ENCODE peak calls at places on chromosomes 3 and 15, in ten cellular contexts. A is activated naive CD4-positive, alpha-beta T cell treated with anti-CD3 and anti-CD28 coated beads, Interleukin-2, amount 50 U/mL, for 72 hours; J is heart right ventricle; Z is NCI-H2081 treated with DMSO at 0.1 percent for 48 hours; Q is amygdala; W is stimulated activated CD8-positive, alpha-beta memory T cell treated with anti-CD3 and anti-CD28 coated beads, Interleukin-15, amount 100 ng/mL, for 1 hour; R is CD8-positive, alpha-beta memory T cell; K is COR-L47; X is nephron progenitor cell; F is NCI-H446. V is an unnamed sample.

GRCh38 chr3:27544372-27544865 is 60.2 kb upstream of the SLC4A7 start:
- DNase-seq in A (no peak), J (no peak), Z (no peak), Q (no peak), W (no peak), R (no peak), K (no peak), X (no peak), F (no peak), V (no peak)

GRCh38 chr3:126377211-126377610 is 17.5 kb upstream of the CFAP100 start:
- DNase-seq in A (peak; percentile 30), J (no peak), Z (no peak), Q (no peak), W (no peak), R (no peak), K (no peak), X (no peak), F (no peak), V (no peak)

GRCh38 chr3:16658933-16659793 is 53.9 kb upstream of the DAZL start:
- DNase-seq in A (no peak), J (no peak), Z (no peak), Q (no peak), W (no peak), R (no peak), K (no peak), X (no peak), F (no peak), V (no peak)

GRCh38 chr3:6791161-6791560 is 69.8 kb upstream of the GRM7 start:
- DNase-seq in A (no peak), J (no peak), Z (no peak), Q (no peak), W (no peak), R (no peak), K (no peak), X (no peak), F (no peak), V (no peak)

GRCh38 chr3:54696313-54696712 is 231.5 kb downstream of the LRTM1 start:
- DNase-seq in A (no peak), J (no peak), Z (no peak), Q (no peak), W (no peak), R (no peak), K (no peak), X (no peak), F (no peak), V (no peak)

GRCh38 chr3:187130346-187131066 is 8.8 kb downstream of the RPL39L start:
- DNase-seq in A (peak; percentile 61), J (no peak), Z (no peak), Q (no peak), W (no peak), R (no peak), K (no peak), X (no peak), F (no peak), V (peak; percentile 57)

GRCh38 chr3:172530101-172530561 is 6.9 kb upstream of the TNFSF10 start:
- DNase-seq in A (no peak), J (no peak), Z (no peak), Q (no peak), W (no peak), R (no peak), K (no peak), X (no peak), F (no peak), V (peak; percentile 29)

GRCh38 chr3:58497074-58497473 is 5.2 kb downstream of the KCTD6 start:
- DNase-seq in A (no peak), J (no peak), Z (no peak), Q (no peak), W (no peak), R (no peak), K (no peak), X (no peak), F (peak; percentile 28), V (no peak)

GRCh38 chr3:43704697-43705096 is 14.0 kb downstream of the ABHD5 start:
- DNase-seq in A (no peak), J (no peak), Z (no peak), Q (no peak), W (no peak), R (no peak), K (no peak), X (no peak), F (peak; percentile 3), V (no peak)

GRCh38 chr3:29822051-29822450 is 541.2 kb downstream of the RBMS3 start:
- DNase-seq in A (no peak), J (no peak), Z (no peak), Q (no peak), W (no peak), R (no peak), K (no peak), X (no peak), F (no peak), V (no peak)

GRCh38 chr3:155859859-155860258 is 5.6 kb upstream of the SLC33A1 start:
- DNase-seq in A (no peak), J (no peak), Z (no peak), Q (no peak), W (no peak), R (no peak), K (peak; percentile 48), X (no peak), F (peak; percentile 23), V (no peak)

GRCh38 chr3:52752045-52752660 is 18.6 kb downstream of the NEK4 start:
- DNase-seq in A (no peak), J (no peak), Z (no peak), Q (no peak), W (no peak), R (no peak), K (no peak), X (no peak), F (no peak), V (no peak)

GRCh38 chr3:72329354-72329753 is 518.9 kb downstream of the SHQ1 start:
- DNase-seq in A (no peak), J (peak; percentile 33), Z (no peak), Q (peak; percentile 51), W (no peak), R (no peak), K (peak; percentile 64), X (no peak), F (no peak), V (no peak)

GRCh38 chr3:97691354-97691753 is 73.2 kb upstream of the ARL6 start:
- DNase-seq in A (no peak), J (no peak), Z (no peak), Q (no peak), W (no peak), R (no peak), K (no peak), X (no peak), F (no peak), V (no peak)

GRCh38 chr3:104596551-104596950 is 770.2 kb upstream of the ALCAM start:
- DNase-seq in A (no peak), J (no peak), Z (peak; percentile 64), Q (no peak), W (no peak), R (no peak), K (peak; percentile 89), X (peak; percentile 8), F (peak; percentile 53), V (no peak)

GRCh38 chr15:33742807-33743206 is 225.5 kb upstream of the CHRM5 start:
- DNase-seq in A (no peak), J (no peak), Z (no peak), Q (no peak), W (no peak), R (no peak), K (no peak), X (no peak), F (peak; percentile 74), V (no peak)

GRCh38 chr3:183584246-183584913 is 28.9 kb upstream of the KLHL6 start:
- DNase-seq in A (no peak), J (peak; percentile 41), Z (no peak), Q (no peak), W (no peak), R (no peak), K (no peak), X (peak; percentile 8), F (peak; percentile 56), V (no peak)

GRCh38 chr3:188534633-188535032 is 380.7 kb downstream of the LPP start:
- DNase-seq in A (no peak), J (no peak), Z (no peak), Q (no peak), W (no peak), R (no peak), K (no peak), X (no peak), F (no peak), V (no peak)

GRCh38 chr3:133643611-133644010 is 18.1 kb downstream of the TOPBP1 start:
- DNase-seq in A (no peak), J (no peak), Z (no peak), Q (no peak), W (no peak), R (no peak), K (no peak), X (no peak), F (no peak), V (no peak)

GRCh38 chr3:52240059-52240885 is 1.3 kb upstream of the TWF2 start:
- DNase-seq in A (peak; percentile 74), J (no peak), Z (no peak), Q (no peak), W (no peak), R (no peak), K (peak; percentile 59), X (no peak), F (peak; percentile 76), V (peak; percentile 70)

GRCh38 chr3:158839966-158840365 is 38.1 kb downstream of the MFSD1 start:
- DNase-seq in A (no peak), J (no peak), Z (no peak), Q (no peak), W (no peak), R (no peak), K (no peak), X (no peak), F (no peak), V (no peak)

GRCh38 chr3:9183011-9183410 is 66.4 kb downstream of the SRGAP3 start:
- DNase-seq in A (no peak), J (peak; percentile 23), Z (no peak), Q (peak; percentile 22), W (no peak), R (no peak), K (no peak), X (no peak), F (no peak), V (no peak)

GRCh38 chr3:5071061-5071460 is 51.0 kb upstream of the ARL8B start:
- DNase-seq in A (no peak), J (no peak), Z (no peak), Q (peak; percentile 10), W (no peak), R (no peak), K (no peak), X (no peak), F (no peak), V (no peak)

GRCh38 chr15:92073044-92073785 is 219.7 kb downstream of the SLCO3A1 start:
- DNase-seq in A (no peak), J (no peak), Z (no peak), Q (no peak), W (no peak), R (no peak), K (no peak), X (no peak), F (no peak), V (no peak)

GRCh38 chr3:182438398-182438797 is 354.9 kb upstream of the ATP11B start:
- DNase-seq in A (no peak), J (no peak), Z (peak; percentile 79), Q (no peak), W (no peak), R (no peak), K (peak; percentile 71), X (no peak), F (no peak), V (no peak)

GRCh38 chr15:81749667-81750360 is 296.0 kb downstream of the MEX3B start:
- DNase-seq in A (no peak), J (peak; percentile 24), Z (no peak), Q (no peak), W (no peak), R (no peak), K (peak; percentile 37), X (no peak), F (peak; percentile 79), V (no peak)

GRCh38 chr3:56369914-56370313 is 98.4 kb downstream of the ERC2 start:
- DNase-seq in A (no peak), J (no peak), Z (no peak), Q (no peak), W (no peak), R (no peak), K (no peak), X (no peak), F (no peak), V (no peak)

GRCh38 chr3:125192190-125193035 is 20.1 kb downstream of the SLC12A8 start:
- DNase-seq in A (no peak), J (no peak), Z (no peak), Q (no peak), W (no peak), R (no peak), K (no peak), X (no peak), F (no peak), V (no peak)